ENCODE peak calls at places on chromosomes 3 and 15, in five cellular contexts. O is mammary epithelial cell, F is DND-41, Y is GM23248, G is SK-N-SH. M is an unnamed sample.
A peak's percentile ranks its signal among the peaks of the same experiment; 100 is the strongest.

GRCh38 chr3:37481986-37482385 is 307.6 kb upstream of the LRRFIP2 start:
- DNase-seq in O (no peak), F (no peak), G (no peak), Y (no peak), M (no peak)

GRCh38 chr3:98763076-98763475 is at the start of gene ST3GAL6:
- DNase-seq in Y (no peak), G (peak; percentile 40), F (no peak), O (peak; percentile 43), M (no peak)

GRCh38 chr15:79475312-79475711 is 43.2 kb downstream of the MINAR1 start:
- DNase-seq in O (peak; percentile 26), G (no peak), Y (peak; percentile 80), F (no peak), M (no peak)

GRCh38 chr15:70853270-70853854 is 595 bp downstream of the LARP6 start:
- DNase-seq in G (peak; percentile 79), O (peak; percentile 83), Y (peak; percentile 88), F (no peak), M (no peak)

GRCh38 chr15:89399390-89400120 is 64.9 kb upstream of the POLG start:
- DNase-seq in G (peak; percentile 92), O (no peak), Y (peak; percentile 37), F (no peak), M (no peak)

GRCh38 chr3:36900474-36901443 is 44.1 kb downstream of the TRANK1 start:
- DNase-seq in F (no peak), G (no peak), Y (no peak), O (no peak), M (peak; percentile 59)

GRCh38 chr3:157160652-157161480 is 919 bp upstream of the CCNL1 start:
- DNase-seq in G (peak; percentile 73), O (peak; percentile 97), Y (peak; percentile 98), F (peak; percentile 62), M (peak; percentile 83)

GRCh38 chr15:98174286-98174685 is 213.8 kb downstream of the ARRDC4 start:
- DNase-seq in G (no peak), F (peak; percentile 55), O (peak; percentile 33), Y (no peak), M (no peak)

GRCh38 chr15:33587773-33588172 is 277.0 kb downstream of the RYR3 start:
- DNase-seq in G (no peak), Y (peak; percentile 84), F (no peak), O (no peak), M (no peak)

GRCh38 chr3:17632401-17633100 is 109.9 kb downstream of the TBC1D5 start:
- DNase-seq in F (no peak), O (peak; percentile 65), Y (peak; percentile 83), G (no peak), M (peak; percentile 59)

GRCh38 chr3:187987919-187988318 is 166.0 kb upstream of the LPP start:
- DNase-seq in O (no peak), Y (no peak), G (no peak), F (no peak), M (no peak)

GRCh38 chr3:72862314-72863090 is 14.3 kb upstream of the SHQ1 start:
- DNase-seq in Y (no peak), G (peak; percentile 32), F (no peak), O (no peak), M (no peak)

GRCh38 chr15:29740692-29741311 is 81.5 kb downstream of the TJP1 start:
- DNase-seq in O (no peak), G (peak; percentile 54), Y (no peak), F (no peak), M (peak; percentile 59)

GRCh38 chr3:28521663-28522062 is 173.0 kb upstream of the AZI2 start:
- DNase-seq in Y (no peak), O (no peak), F (no peak), G (no peak), M (no peak)

GRCh38 chr15:43268111-43269105 is 1.7 kb upstream of the TGM5 start:
- DNase-seq in O (no peak), Y (peak; percentile 49), G (peak; percentile 59), F (peak; percentile 23), M (no peak)

GRCh38 chr15:69074843-69075224 is 60.3 kb downstream of the NOX5 start:
- DNase-seq in O (no peak), F (no peak), Y (no peak), G (peak; percentile 68), M (no peak)

GRCh38 chr3:128801779-128802369 is 75.9 kb downstream of the RAB7A start:
- DNase-seq in O (no peak), Y (no peak), F (no peak), G (no peak), M (no peak)

GRCh38 chr3:124985358-124985757 is 50.8 kb upstream of the MUC13 start:
- DNase-seq in O (peak; percentile 18), Y (peak; percentile 93), G (no peak), F (no peak), M (no peak)

GRCh38 chr3:129985113-129985512 is 10.6 kb downstream of the TRH start:
- DNase-seq in Y (no peak), G (peak; percentile 44), O (no peak), F (no peak), M (no peak)

GRCh38 chr3:171268677-171269076 is 191.5 kb downstream of the TNIK start:
- DNase-seq in O (no peak), Y (no peak), F (no peak), G (no peak), M (no peak)

GRCh38 chr3:124701687-124702086 is 28.6 kb upstream of the UMPS start:
- DNase-seq in Y (peak; percentile 78), F (no peak), G (no peak), O (no peak), M (no peak)

DNA sequence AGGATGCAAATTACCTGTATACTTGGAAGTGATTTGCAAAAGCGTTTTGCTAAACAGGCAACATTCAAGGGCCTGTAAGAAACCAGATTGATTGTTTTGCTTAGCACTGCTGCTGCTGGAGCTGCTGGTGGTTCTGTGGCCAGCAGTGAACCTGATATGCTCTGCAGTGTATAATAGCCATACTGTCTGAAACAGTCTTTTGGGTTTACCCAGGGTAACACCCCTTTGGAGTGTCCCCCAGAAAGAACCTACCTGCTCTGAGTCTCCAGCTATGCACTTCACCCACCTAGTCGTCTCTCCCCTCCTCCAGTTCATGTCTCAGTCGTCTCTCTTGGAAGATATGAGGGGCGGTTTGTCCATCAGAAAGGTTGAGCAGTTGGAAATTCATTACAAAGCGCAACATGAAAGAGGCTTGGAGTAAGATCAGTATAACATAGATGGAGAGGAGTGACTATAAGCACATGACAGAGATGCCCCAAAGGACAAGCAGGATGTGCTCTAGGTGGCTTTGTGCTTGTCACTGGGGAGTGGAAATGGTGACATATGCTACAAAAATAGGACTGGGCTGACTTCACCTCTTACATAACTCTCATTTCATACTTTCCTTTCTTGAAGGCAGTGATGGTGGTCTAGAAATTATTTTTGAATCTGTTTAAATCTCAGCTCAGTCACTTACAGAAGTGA is 3.8 kb downstream of the MKRN2 start:
- DNase-seq in Y (no peak), O (no peak), F (no peak), G (no peak), M (peak; percentile 79)
- H3K79me2 ChIP-seq in Y (peaks cover 84% of the 10 kb centered on the region), O (peaks cover 86% of the 10 kb centered on the region), F (peaks cover 85% of the 10 kb centered on the region), G (peaks cover 86% of the 10 kb centered on the region), M (peaks cover 86% of the 10 kb centered on the region)

DNA sequence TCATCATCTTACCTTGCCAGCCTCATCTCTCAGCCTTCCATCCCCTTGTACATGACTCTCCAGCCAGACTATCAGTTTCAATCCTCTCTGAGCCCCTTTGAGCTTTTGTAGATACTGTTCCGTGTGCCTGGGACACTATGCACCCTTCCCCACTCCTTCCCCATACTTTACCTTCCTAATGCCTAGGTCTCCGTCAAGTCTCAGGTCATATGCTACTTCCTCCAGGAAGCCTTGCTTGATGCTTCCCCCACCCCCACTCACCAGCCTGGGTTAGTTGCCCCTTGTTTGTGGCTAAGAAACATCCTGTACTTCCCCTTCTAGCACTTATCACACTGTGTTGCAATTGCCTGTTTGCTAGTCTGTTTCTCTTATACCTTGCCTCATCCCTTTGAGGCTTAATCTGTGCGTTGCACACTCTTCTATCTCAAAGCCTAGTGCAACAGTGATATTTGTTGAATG is 6.7 kb upstream of the USP3 start:
- DNase-seq in O (no peak), G (no peak), Y (no peak), F (peak; percentile 64), M (no peak)
- H3K9ac ChIP-seq in O (no peak overlapping the region), G (no peak overlapping the region), Y (no peak overlapping the region), F (no peak overlapping the region), M (no peak overlapping the region)

GRCh38 chr3:160398820-160399346 is at the start of gene IFT80:
- DNase-seq in G (peak; percentile 92), F (peak; percentile 95), O (peak; percentile 95), Y (peak; percentile 98), M (peak; percentile 98)
- H3K79me2 ChIP-seq in G (peaks cover 92% of the 10 kb centered on the region), F (peaks cover 85% of the 10 kb centered on the region), O (peaks cover 85% of the 10 kb centered on the region), Y (peaks cover 87% of the 10 kb centered on the region), M (peaks cover 95% of the 10 kb centered on the region)

GRCh38 chr3:134039161-134039862 is 9.6 kb upstream of the SLCO2A1 start:
- DNase-seq in F (no peak), Y (peak; percentile 44), G (no peak), O (peak; percentile 43), M (no peak)
- H3K9ac ChIP-seq in F (no peak overlapping the region), Y (no peak overlapping the region), G (no peak overlapping the region), O (no peak overlapping the region), M (no peak overlapping the region)

DNA sequence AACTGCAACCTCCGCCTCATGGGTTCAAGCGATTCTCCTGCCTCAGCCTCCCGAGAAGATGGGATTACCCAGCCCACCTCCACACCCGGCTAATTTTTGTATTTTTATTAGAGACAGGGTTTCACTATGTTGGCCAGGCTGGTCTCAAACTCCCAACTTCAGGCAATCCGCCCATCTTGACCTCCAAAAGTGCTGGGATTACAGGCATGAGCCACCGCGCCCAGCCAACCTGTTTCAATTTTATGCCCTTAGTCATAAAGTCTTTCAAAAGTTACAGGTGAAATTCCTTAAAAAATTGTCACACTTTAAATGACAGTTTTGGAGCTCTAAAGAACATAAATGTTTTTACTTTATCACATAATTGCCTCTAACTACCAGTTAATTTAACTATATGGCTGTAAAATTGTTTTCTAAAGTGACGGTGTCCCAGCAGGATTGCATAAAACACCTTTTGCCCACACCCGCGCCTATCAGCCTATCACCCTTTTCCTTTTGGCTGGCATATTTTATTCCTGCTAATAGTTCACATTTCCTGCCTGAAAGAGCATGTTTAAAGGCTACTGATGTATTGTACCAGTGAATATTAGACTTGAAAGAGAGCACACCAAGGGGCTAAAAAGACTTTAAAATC is 164.2 kb upstream of the SEMA6D start:
- DNase-seq in O (no peak), G (no peak), F (no peak), Y (no peak), M (no peak)
- H3K79me2 ChIP-seq in O (no peaks in the 10 kb centered on the region), G (no peaks in the 10 kb centered on the region), F (no peaks in the 10 kb centered on the region), Y (no peaks in the 10 kb centered on the region), M (no peaks in the 10 kb centered on the region)

GRCh38 chr3:179452166-179452544 is 885 bp upstream of the GNB4 start:
- DNase-seq in Y (peak; percentile 79), G (no peak), F (no peak), O (no peak), M (no peak)
- H3K9ac ChIP-seq in Y (peak overlapping the region; percentile 96), G (no peak overlapping the region), F (peak overlapping the region; percentile 90), O (no peak overlapping the region), M (no peak overlapping the region)

DNA sequence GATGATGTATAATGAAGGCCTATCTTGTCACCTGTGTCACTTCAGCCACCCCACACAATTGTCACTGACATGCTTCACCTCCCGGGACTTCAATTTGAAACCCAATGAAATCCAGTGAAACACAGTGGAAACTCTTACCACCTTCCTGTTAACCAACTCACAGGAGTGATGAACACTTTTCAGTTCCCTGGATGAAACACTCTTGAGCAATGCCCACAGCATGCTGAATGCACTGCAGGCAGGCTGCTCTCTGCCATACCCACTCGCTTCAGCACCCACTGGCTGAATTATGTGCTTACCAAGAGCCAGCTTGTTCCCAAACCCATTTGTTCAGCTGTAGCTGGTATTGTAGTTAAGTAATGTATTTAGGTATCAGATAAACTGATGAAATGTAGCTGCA is 47.0 kb downstream of the MAP2K1 start:
- DNase-seq in Y (peak; percentile 43), F (no peak), O (no peak), G (no peak), M (no peak)
- H3K79me2 ChIP-seq in Y (peaks cover 86% of the 10 kb centered on the region), F (peaks cover 67% of the 10 kb centered on the region), O (peaks cover 96% of the 10 kb centered on the region), G (peaks cover 47% of the 10 kb centered on the region), M (peaks cover 93% of the 10 kb centered on the region)